ENCODE peak calls at places on chromosomes 16 and 17, in seven cellular contexts. T is CD8-positive, alpha-beta memory T cell; Z is OCI-LY7; P is Caco-2; X is heart right ventricle; R is pancreas; C is tibial nerve. B is an unnamed sample.

GRCh38 chr17:83083368-83084201 is 4.2 kb downstream of the METRNL start:
- DNase-seq in R (no peak), C (no peak), Z (no peak), T (peak; percentile 50), P (peak; percentile 77), X (no peak), B (no peak)

GRCh38 chr17:50830994-50831393 is 4.4 kb upstream of the WFIKKN2 start:
- DNase-seq in X (no peak), P (no peak), T (no peak), C (no peak), R (no peak), Z (no peak), B (no peak)

GRCh38 chr16:84732674-84733352 is 33.0 kb downstream of the USP10 start:
- DNase-seq in Z (no peak), C (no peak), P (no peak), X (no peak), T (no peak), R (no peak), B (no peak)

GRCh38 chr16:3726021-3726687 is 8.8 kb upstream of the TRAP1 start:
- DNase-seq in R (no peak), T (no peak), X (no peak), C (no peak), Z (no peak), P (no peak), B (no peak)

GRCh38 chr16:74608944-74609343 is 2.0 kb upstream of the GLG1 start:
- DNase-seq in P (no peak), T (peak; percentile 73), Z (no peak), X (no peak), R (no peak), C (no peak), B (no peak)

GRCh38 chr16:1731603-1732002 is 25.6 kb downstream of the MAPK8IP3 start:
- DNase-seq in P (no peak), T (no peak), Z (no peak), C (no peak), R (no peak), X (no peak), B (no peak)

GRCh38 chr17:61201211-61201610 is 198.4 kb upstream of the TBX2 start:
- DNase-seq in X (no peak), T (no peak), P (no peak), Z (no peak), C (no peak), R (no peak), B (no peak)

GRCh38 chr17:65953316-65954147 is 238.4 kb downstream of the CEP112 start:
- DNase-seq in T (no peak), X (no peak), R (no peak), Z (no peak), P (no peak), C (no peak), B (no peak)

GRCh38 chr17:44363613-44364159 is at the start of gene FAM171A2:
- DNase-seq in C (no peak), Z (peak; percentile 83), P (peak; percentile 83), T (peak; percentile 71), R (peak; percentile 55), X (peak; percentile 73), B (no peak)

GRCh38 chr17:77462101-77462500 is 321.3 kb downstream of the SEC14L1 start:
- DNase-seq in T (peak; percentile 46), P (no peak), C (no peak), X (no peak), Z (peak; percentile 95), R (no peak), B (no peak)

GRCh38 chr17:10618202-10618635 is 38.9 kb downstream of the MYH3 start:
- DNase-seq in T (peak; percentile 42), P (peak; percentile 61), X (peak; percentile 53), R (peak; percentile 70), Z (peak; percentile 80), C (peak; percentile 39), B (no peak)

GRCh38 chr16:25905810-25906209 is 214.1 kb downstream of the HS3ST4 start:
- DNase-seq in Z (no peak), T (no peak), X (no peak), P (no peak), R (no peak), C (no peak), B (no peak)

GRCh38 chr16:88264641-88265285 is 118.0 kb upstream of the ZNF469 start:
- DNase-seq in R (peak; percentile 89), P (peak; percentile 73), X (peak; percentile 87), C (peak; percentile 96), T (no peak), Z (no peak), B (peak; percentile 98)

GRCh38 chr17:71709974-71710373 is 410.8 kb upstream of the SOX9 start:
- DNase-seq in T (no peak), Z (no peak), P (no peak), R (no peak), X (no peak), C (no peak), B (no peak)

GRCh38 chr16:17331071-17331521 is 139.7 kb downstream of the XYLT1 start:
- DNase-seq in R (no peak), T (no peak), X (peak; percentile 55), P (no peak), C (peak; percentile 60), Z (no peak), B (no peak)

GRCh38 chr17:62707425-62707739 is 79.9 kb downstream of the MRC2 start:
- DNase-seq in Z (no peak), X (no peak), P (no peak), C (no peak), R (no peak), T (no peak), B (no peak)

GRCh38 chr17:78609198-78609597 is 32.0 kb upstream of the DNAH17 start:
- DNase-seq in T (no peak), P (no peak), C (no peak), R (no peak), Z (no peak), X (no peak), B (no peak)

GRCh38 chr17:76710863-76711611 is at the start of gene MXRA7:
- DNase-seq in X (peak; percentile 82), C (peak; percentile 61), P (peak; percentile 79), Z (peak; percentile 60), R (peak; percentile 74), T (peak; percentile 44), B (peak; percentile 76)

GRCh38 chr16:23676924-23677480 is 1.7 kb upstream of the PLK1 start:
- DNase-seq in X (no peak), T (no peak), R (peak; percentile 50), C (no peak), P (no peak), Z (no peak), B (no peak)

GRCh38 chr17:79101111-79101673 is 26.6 kb downstream of the ENGASE start:
- DNase-seq in P (no peak), T (no peak), Z (no peak), X (no peak), R (no peak), C (no peak), B (no peak)

GRCh38 chr16:3808308-3809063 is 72.0 kb downstream of the CREBBP start:
- DNase-seq in T (no peak), P (no peak), X (no peak), R (no peak), Z (no peak), C (no peak), B (no peak)

GRCh38 chr17:353838-354234 is 1.2 kb upstream of the RPH3AL start:
- DNase-seq in T (no peak), R (no peak), Z (no peak), C (no peak), P (no peak), X (no peak), B (no peak)

GRCh38 chr16:77540656-77541055 is 105.8 kb upstream of the ADAMTS18 start:
- DNase-seq in R (no peak), C (no peak), X (no peak), Z (no peak), P (no peak), T (no peak), B (no peak)

GRCh38 chr16:86664518-86665318 is 86.4 kb downstream of the FOXL1 start:
- DNase-seq in Z (peak; percentile 23), P (peak; percentile 49), R (no peak), C (no peak), X (no peak), T (no peak), B (no peak)

GRCh38 chr17:50079334-50080095 is 15.6 kb upstream of the PDK2 start:
- DNase-seq in Z (peak; percentile 57), C (no peak), R (peak; percentile 43), X (no peak), P (no peak), T (no peak), B (no peak)

GRCh38 chr16:66107661-66108060 is 258.8 kb upstream of the CDH5 start:
- DNase-seq in R (no peak), P (no peak), T (no peak), Z (no peak), X (no peak), C (no peak), B (no peak)

GRCh38 chr16:56609463-56609921 is 1.1 kb downstream of the MT2A start:
- DNase-seq in R (peak; percentile 62), X (no peak), P (peak; percentile 14), C (peak; percentile 84), Z (peak; percentile 80), T (peak; percentile 79), B (no peak)
- H3K4me1 ChIP-seq in R (no peaks in the 10 kb centered on the region), X (peaks cover 54% of the 10 kb centered on the region), P (peaks cover 11% of the 10 kb centered on the region), C (no peaks in the 10 kb centered on the region), Z (peaks cover 52% of the 10 kb centered on the region), T (peaks cover 39% of the 10 kb centered on the region), B (peaks cover 58% of the 10 kb centered on the region)

GRCh38 chr17:2936771-2937321 is 126.6 kb downstream of the OR1D5 start:
- DNase-seq in C (no peak), X (no peak), Z (no peak), P (no peak), R (no peak), T (no peak), B (no peak)
- H3K4me1 ChIP-seq in C (no peaks in the 10 kb centered on the region), X (no peaks in the 10 kb centered on the region), Z (peaks cover 42% of the 10 kb centered on the region), P (no peaks in the 10 kb centered on the region), R (no peaks in the 10 kb centered on the region), T (no peaks in the 10 kb centered on the region), B (peaks cover 12% of the 10 kb centered on the region)

GRCh38 chr17:32019228-32019627 is 12.0 kb downstream of the LRRC37B start:
- DNase-seq in P (no peak), X (no peak), R (no peak), Z (no peak), T (no peak), C (no peak), B (no peak)
- H3K4me1 ChIP-seq in P (no peaks in the 10 kb centered on the region), X (no peaks in the 10 kb centered on the region), R (no peaks in the 10 kb centered on the region), Z (no peaks in the 10 kb centered on the region), T (peaks cover 4% of the 10 kb centered on the region), C (no peaks in the 10 kb centered on the region), B (no peaks in the 10 kb centered on the region)

GRCh38 chr16:50696126-50696525 is 2.7 kb downstream of the NOD2 start:
- DNase-seq in T (no peak), Z (no peak), P (peak; percentile 18), C (no peak), X (no peak), R (no peak), B (no peak)

GRCh38 chr16:50692644-50692998 is 785 bp upstream of the NOD2 start:
- DNase-seq in X (no peak), Z (no peak), C (no peak), T (no peak), R (no peak), P (no peak), B (no peak)

GRCh38 chr16:50692999-50693781 is at the start of gene NOD2:
- DNase-seq in R (no peak), C (no peak), X (no peak), T (peak; percentile 22), Z (no peak), P (peak; percentile 21), B (peak; percentile 52)

GRCh38 chr16:50695017-50696000 is 1.9 kb downstream of the NOD2 start:
- DNase-seq in Z (no peak), C (no peak), P (no peak), R (no peak), T (no peak), X (no peak), B (no peak)

GRCh38 chr16:50694206-50694605 is 800 bp downstream of the NOD2 start:
- DNase-seq in C (no peak), X (no peak), R (no peak), P (no peak), Z (no peak), T (no peak), B (no peak)
- H3K4me1 ChIP-seq in C (no peaks in the 10 kb centered on the region), X (peaks cover 24% of the 10 kb centered on the region), R (no peaks in the 10 kb centered on the region), P (peaks cover 12% of the 10 kb centered on the region), Z (no peaks in the 10 kb centered on the region), T (peaks cover 47% of the 10 kb centered on the region), B (peaks cover 27% of the 10 kb centered on the region)